ENCODE peak calls at places on chromosomes 7 and 10, in five cellular contexts. Z, E, L, J and O are unnamed samples. For H3K36me3, H3K4me1 and H3K27me3, the result is how much of the 10 kb centered on the place peaks cover.

GRCh38 chr7:148701414-148701813 is 2.7 kb downstream of the CUL1 start:
- DNase-seq in Z (peak), E (no peak), L (no peak), J (no peak), O (peak)

GRCh38 chr7:84100866-84101265 is 93.7 kb downstream of the SEMA3A start:
- DNase-seq in Z (peak), E (no peak), L (no peak), J (no peak), O (no peak)

GRCh38 chr10:58266003-58266825 is 1.5 kb downstream of the IPMK start:
- DNase-seq in Z (peak), E (no peak), L (peak), J (no peak), O (peak)

GRCh38 chr10:60441515-60441914 is 51.8 kb upstream of the ANK3 start:
- DNase-seq in Z (no peak), E (no peak), L (no peak), J (no peak), O (no peak)

GRCh38 chr7:158303121-158303520 is 284.5 kb downstream of the PTPRN2 start:
- DNase-seq in Z (no peak), E (no peak), L (no peak), J (no peak), O (no peak)

GRCh38 chr10:71766717-71767419 is 6.5 kb downstream of the VSIR start:
- DNase-seq in Z (peak), E (no peak), L (no peak), J (no peak), O (no peak)

GRCh38 chr7:140576589-140576988 is 64.0 kb downstream of the DENND2A start:
- DNase-seq in Z (no peak), E (no peak), L (no peak), J (no peak), O (no peak)

GRCh38 chr7:1716263-1717094 is 46.4 kb downstream of the ELFN1 start:
- DNase-seq in Z (no peak), E (no peak), L (no peak), J (no peak), O (no peak)

GRCh38 chr7:107958764-107959526 is 44.0 kb downstream of the LAMB1 start:
- DNase-seq in Z (no peak), E (no peak), L (no peak), J (no peak), O (no peak)

GRCh38 chr10:101935431-101935830 is 91.8 kb upstream of the KCNIP2 start:
- DNase-seq in Z (no peak), E (no peak), L (no peak), J (no peak), O (no peak)

GRCh38 chr7:144403102-144403501 is 391 bp downstream of the NOBOX start:
- DNase-seq in Z (no peak), E (no peak), L (no peak), J (no peak), O (no peak)
- H3K36me3 ChIP-seq in Z (under half), E (under half), L (under half), J (under half), O (under half)

GRCh38 chr10:11719496-11719895 is 22.7 kb upstream of the ECHDC3 start:
- DNase-seq in Z (no peak), E (no peak), L (no peak), J (no peak), O (no peak)
- H3K4me1 ChIP-seq in Z (under half), E (under half), L (under half), J (under half), O (under half)

GRCh38 chr7:26007510-26007909 is 144.5 kb upstream of the NFE2L3 start:
- DNase-seq in Z (no peak), E (no peak), L (no peak), J (no peak), O (no peak)

GRCh38 chr7:26011039-26011696 is 140.8 kb upstream of the NFE2L3 start:
- DNase-seq in Z (no peak), E (no peak), L (no peak), J (no peak), O (no peak)

GRCh38 chr7:26006421-26006820 is 145.6 kb upstream of the NFE2L3 start:
- DNase-seq in Z (no peak), E (no peak), L (no peak), J (no peak), O (no peak)

GRCh38 chr7:26005683-26006410 is 146.2 kb upstream of the NFE2L3 start:
- DNase-seq in Z (no peak), E (no peak), L (no peak), J (no peak), O (no peak)

GRCh38 chr7:26008428-26008827 is 143.6 kb upstream of the NFE2L3 start:
- DNase-seq in Z (no peak), E (no peak), L (no peak), J (no peak), O (no peak)
- H3K27me3 ChIP-seq in Z (under half), E (under half), L (under half), J (under half), O (under half)

DNA sequence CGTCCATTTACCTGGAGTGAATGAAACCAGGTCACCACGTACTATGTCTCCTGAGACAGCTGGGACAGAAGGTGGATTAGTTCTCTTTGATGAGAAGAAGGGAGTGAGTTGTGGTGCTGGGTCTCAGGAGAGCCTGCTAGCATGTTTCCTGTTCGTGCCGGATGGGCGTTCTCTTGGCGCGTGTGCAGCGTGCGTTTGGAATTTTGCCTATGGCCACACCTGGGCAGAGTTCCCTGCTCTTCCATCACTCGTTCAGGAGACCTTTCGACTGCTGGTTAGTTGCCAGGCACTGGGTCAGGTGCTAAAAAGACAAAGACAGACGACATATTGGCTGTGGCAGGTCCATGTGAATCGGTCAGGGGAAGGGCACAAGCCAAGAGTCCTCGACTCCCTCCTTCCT is 90.3 kb downstream of the TRRAP start:
- DNase-seq in Z (no peak), E (no peak), L (no peak), J (no peak), O (no peak)
- H3K36me3 ChIP-seq in Z (under half), E (half or more), L (half or more), J (half or more), O (half or more)

GRCh38 chr10:96276831-96277230 is 5.5 kb upstream of the BLNK start:
- DNase-seq in Z (no peak), E (no peak), L (no peak), J (no peak), O (no peak)
- H3K4me1 ChIP-seq in Z (under half), E (under half), L (under half), J (under half), O (under half)